ENCODE peak calls at places on chromosomes 2 and 18, in ten cellular contexts. One of them, this sample, is unnamed.

GRCh38 chr18:56391933-56392590 is 246.3 kb downstream of the TXNL1 start:
- DNase-seq in RWPE2: no peak
- DNase-seq in HTR-8/SVneo: no peak
- DNase-seq in activated T-cell treated with anti-CD3 and anti-CD28 coated beads for 1 hour: no peak
- DNase-seq in mesenteric fat pad: no peak
- DNase-seq in PC-3: no peak
- DNase-seq in fibroblast of the aortic adventitia: no peak
- DNase-seq in kidney tubule cell: no peak
- DNase-seq in RPMI7951: no peak
- DNase-seq in ureter: no peak
- DNase-seq in this sample: no peak

GRCh38 chr2:79935046-79935729 is 369.4 kb downstream of the LRRTM1 start:
- DNase-seq in RWPE2: no peak
- DNase-seq in HTR-8/SVneo: no peak
- DNase-seq in activated T-cell treated with anti-CD3 and anti-CD28 coated beads for 1 hour: no peak
- DNase-seq in mesenteric fat pad: no peak
- DNase-seq in PC-3: no peak
- DNase-seq in fibroblast of the aortic adventitia: no peak
- DNase-seq in kidney tubule cell: no peak
- DNase-seq in RPMI7951: no peak
- DNase-seq in ureter: no peak
- DNase-seq in this sample: no peak

GRCh38 chr2:96918754-96919550 is 49.1 kb upstream of the SEMA4C start:
- DNase-seq in RWPE2: no peak
- DNase-seq in HTR-8/SVneo: no peak
- DNase-seq in activated T-cell treated with anti-CD3 and anti-CD28 coated beads for 1 hour: no peak
- DNase-seq in mesenteric fat pad: no peak
- DNase-seq in PC-3: no peak
- DNase-seq in fibroblast of the aortic adventitia: no peak
- DNase-seq in kidney tubule cell: no peak
- DNase-seq in RPMI7951: no peak
- DNase-seq in ureter: no peak
- DNase-seq in this sample: no peak

GRCh38 chr2:46351388-46352141 is 54.4 kb downstream of the EPAS1 start:
- DNase-seq in RWPE2: no peak
- DNase-seq in HTR-8/SVneo: no peak
- DNase-seq in activated T-cell treated with anti-CD3 and anti-CD28 coated beads for 1 hour: peak; percentile 51
- DNase-seq in mesenteric fat pad: no peak
- DNase-seq in PC-3: no peak
- DNase-seq in fibroblast of the aortic adventitia: no peak
- DNase-seq in kidney tubule cell: no peak
- DNase-seq in RPMI7951: no peak
- DNase-seq in ureter: no peak
- DNase-seq in this sample: peak; percentile 45

GRCh38 chr2:241272722-241273551 is 42.5 kb downstream of the HDLBP start:
- DNase-seq in RWPE2: no peak
- DNase-seq in HTR-8/SVneo: peak; percentile 74
- DNase-seq in activated T-cell treated with anti-CD3 and anti-CD28 coated beads for 1 hour: peak; percentile 29
- DNase-seq in mesenteric fat pad: peak; percentile 93
- DNase-seq in PC-3: peak; percentile 27
- DNase-seq in fibroblast of the aortic adventitia: peak; percentile 67
- DNase-seq in kidney tubule cell: peak; percentile 50
- DNase-seq in RPMI7951: peak; percentile 83
- DNase-seq in ureter: peak; percentile 81
- DNase-seq in this sample: peak; percentile 12

GRCh38 chr2:62369549-62370164 is 136.3 kb downstream of the TMEM17 start:
- DNase-seq in RWPE2: no peak
- DNase-seq in HTR-8/SVneo: no peak
- DNase-seq in activated T-cell treated with anti-CD3 and anti-CD28 coated beads for 1 hour: no peak
- DNase-seq in mesenteric fat pad: no peak
- DNase-seq in PC-3: no peak
- DNase-seq in fibroblast of the aortic adventitia: no peak
- DNase-seq in kidney tubule cell: peak; percentile 65
- DNase-seq in RPMI7951: no peak
- DNase-seq in ureter: no peak
- DNase-seq in this sample: no peak

GRCh38 chr2:7182525-7182924 is 265.3 kb downstream of the RNF144A start:
- DNase-seq in RWPE2: no peak
- DNase-seq in HTR-8/SVneo: no peak
- DNase-seq in activated T-cell treated with anti-CD3 and anti-CD28 coated beads for 1 hour: no peak
- DNase-seq in mesenteric fat pad: no peak
- DNase-seq in PC-3: no peak
- DNase-seq in fibroblast of the aortic adventitia: no peak
- DNase-seq in kidney tubule cell: no peak
- DNase-seq in RPMI7951: no peak
- DNase-seq in ureter: no peak
- DNase-seq in this sample: no peak

GRCh38 chr2:34731274-34731673 is 1132.2 kb upstream of the FAM98A start:
- DNase-seq in RWPE2: no peak
- DNase-seq in HTR-8/SVneo: no peak
- DNase-seq in activated T-cell treated with anti-CD3 and anti-CD28 coated beads for 1 hour: no peak
- DNase-seq in mesenteric fat pad: no peak
- DNase-seq in PC-3: no peak
- DNase-seq in fibroblast of the aortic adventitia: no peak
- DNase-seq in kidney tubule cell: no peak
- DNase-seq in RPMI7951: no peak
- DNase-seq in ureter: no peak
- DNase-seq in this sample: no peak

GRCh38 chr18:79402977-79403722 is 7.4 kb downstream of the NFATC1 start:
- DNase-seq in RWPE2: no peak
- DNase-seq in HTR-8/SVneo: no peak
- DNase-seq in activated T-cell treated with anti-CD3 and anti-CD28 coated beads for 1 hour: no peak
- DNase-seq in mesenteric fat pad: no peak
- DNase-seq in PC-3: peak; percentile 62
- DNase-seq in fibroblast of the aortic adventitia: peak; percentile 53
- DNase-seq in kidney tubule cell: peak; percentile 35
- DNase-seq in RPMI7951: peak; percentile 27
- DNase-seq in ureter: no peak
- DNase-seq in this sample: no peak

This sample was measured in activated gamma-delta T cell treated with anti-CD3 and anti-CD28 coated beads, Interleukin-2, amount 50 U/mL, for 16 hours.